ENCODE peak calls at places on chromosomes 2 and 18, in ten cellular contexts. M is stomach, T is thyroid gland, J is A549, A is tibial nerve, Z is GM12892, U is body of pancreas, E is prostate gland, V is Peyer's patch, F is GM12878. N is an unnamed sample.

GRCh38 chr2:45929674-45930395 is 278.4 kb downstream of the PRKCE start:
- DNase-seq in F (no peak), A (peak; percentile 37), T (no peak), J (no peak), V (peak; percentile 32), E (no peak), M (no peak), U (no peak), Z (no peak), N (no peak)

GRCh38 chr2:226427538-226428307 is 371.9 kb downstream of the IRS1 start:
- DNase-seq in Z (no peak), J (peak; percentile 17), V (no peak), M (no peak), U (no peak), A (no peak), E (no peak), F (no peak), T (no peak), N (no peak)

GRCh38 chr2:16553222-16553621 is 112.4 kb downstream of the CYRIA start:
- DNase-seq in F (no peak), M (peak; percentile 28), E (peak; percentile 21), J (peak; percentile 10), T (peak; percentile 18), V (peak; percentile 29), Z (no peak), U (peak; percentile 28), A (peak; percentile 59), N (peak; percentile 63)

GRCh38 chr2:197883354-197884032 is 79.1 kb downstream of the PLCL1 start:
- DNase-seq in A (no peak), J (no peak), M (no peak), T (no peak), U (no peak), V (no peak), Z (no peak), F (no peak), E (no peak), N (no peak)

GRCh38 chr2:174901075-174901474 is 104.1 kb downstream of the CHN1 start:
- DNase-seq in E (no peak), V (no peak), J (no peak), A (no peak), M (no peak), Z (no peak), U (no peak), T (no peak), F (no peak), N (no peak)

GRCh38 chr2:219369447-219369861 is 18.3 kb downstream of the DNPEP start:
- DNase-seq in F (no peak), U (peak; percentile 69), A (peak; percentile 68), Z (no peak), T (peak; percentile 79), V (no peak), M (peak; percentile 34), J (no peak), E (peak; percentile 50), N (no peak)

GRCh38 chr2:51027968-51028367 is 4.0 kb downstream of the NRXN1 start:
- DNase-seq in A (no peak), M (no peak), T (no peak), F (no peak), Z (no peak), U (no peak), E (no peak), J (no peak), V (no peak), N (no peak)

GRCh38 chr18:59873616-59874015 is 26.2 kb upstream of the PMAIP1 start:
- DNase-seq in A (no peak), M (no peak), E (no peak), F (no peak), U (no peak), T (no peak), V (no peak), J (no peak), Z (no peak), N (no peak)

GRCh38 chr2:159123786-159124185 is 155.3 kb downstream of the TANC1 start:
- DNase-seq in A (no peak), M (no peak), J (no peak), V (no peak), E (no peak), Z (no peak), F (no peak), T (no peak), U (no peak), N (no peak)

GRCh38 chr2:128347701-128348504 is 29.2 kb upstream of the HS6ST1 start:
- DNase-seq in Z (no peak), A (peak; percentile 33), U (peak; percentile 77), J (no peak), E (peak; percentile 75), T (peak; percentile 98), F (no peak), M (peak; percentile 50), V (peak; percentile 11), N (no peak)

GRCh38 chr2:229725716-229726346 is 11.5 kb upstream of the DNER start:
- DNase-seq in Z (no peak), F (no peak), U (no peak), T (no peak), J (peak; percentile 62), E (no peak), M (no peak), V (no peak), A (no peak), N (no peak)

GRCh38 chr2:120347387-120348010 is 1.6 kb downstream of the INHBB start:
- DNase-seq in Z (no peak), A (no peak), V (no peak), F (no peak), J (no peak), M (no peak), U (no peak), E (peak; percentile 7), T (peak; percentile 35), N (no peak)

GRCh38 chr2:2795438-2796091 is 464.5 kb upstream of the MYT1L start:
- DNase-seq in E (no peak), M (no peak), A (no peak), Z (no peak), F (no peak), V (no peak), T (no peak), U (no peak), J (no peak), N (no peak)

GRCh38 chr2:54366487-54367280 is 89.4 kb upstream of the SPTBN1 start:
- DNase-seq in V (no peak), T (no peak), A (no peak), M (no peak), J (no peak), U (no peak), Z (no peak), E (no peak), F (no peak), N (no peak)

GRCh38 chr18:47772374-47773248 is 157.8 kb downstream of the SMAD2 start:
- DNase-seq in T (peak; percentile 52), U (peak; percentile 63), J (peak; percentile 39), M (peak; percentile 78), F (no peak), V (peak; percentile 27), E (no peak), A (no peak), Z (no peak), N (peak; percentile 69)

GRCh38 chr18:76369791-76370555 is 125.1 kb downstream of the ZNF516 start:
- DNase-seq in V (no peak), A (no peak), M (no peak), E (no peak), Z (no peak), U (no peak), T (no peak), J (no peak), F (no peak), N (no peak)

GRCh38 chr2:215754546-215754945 is 258.8 kb downstream of the MREG start:
- DNase-seq in E (no peak), F (no peak), Z (no peak), V (no peak), M (no peak), U (no peak), A (no peak), T (no peak), J (no peak), N (no peak)
- TF ChIP-seq POLR2A in E (no peak), F (no peak), Z (no peak), V (no peak), M (no peak), U (no peak), A (no peak), T (no peak), J (no peak), N (no peak)

DNA sequence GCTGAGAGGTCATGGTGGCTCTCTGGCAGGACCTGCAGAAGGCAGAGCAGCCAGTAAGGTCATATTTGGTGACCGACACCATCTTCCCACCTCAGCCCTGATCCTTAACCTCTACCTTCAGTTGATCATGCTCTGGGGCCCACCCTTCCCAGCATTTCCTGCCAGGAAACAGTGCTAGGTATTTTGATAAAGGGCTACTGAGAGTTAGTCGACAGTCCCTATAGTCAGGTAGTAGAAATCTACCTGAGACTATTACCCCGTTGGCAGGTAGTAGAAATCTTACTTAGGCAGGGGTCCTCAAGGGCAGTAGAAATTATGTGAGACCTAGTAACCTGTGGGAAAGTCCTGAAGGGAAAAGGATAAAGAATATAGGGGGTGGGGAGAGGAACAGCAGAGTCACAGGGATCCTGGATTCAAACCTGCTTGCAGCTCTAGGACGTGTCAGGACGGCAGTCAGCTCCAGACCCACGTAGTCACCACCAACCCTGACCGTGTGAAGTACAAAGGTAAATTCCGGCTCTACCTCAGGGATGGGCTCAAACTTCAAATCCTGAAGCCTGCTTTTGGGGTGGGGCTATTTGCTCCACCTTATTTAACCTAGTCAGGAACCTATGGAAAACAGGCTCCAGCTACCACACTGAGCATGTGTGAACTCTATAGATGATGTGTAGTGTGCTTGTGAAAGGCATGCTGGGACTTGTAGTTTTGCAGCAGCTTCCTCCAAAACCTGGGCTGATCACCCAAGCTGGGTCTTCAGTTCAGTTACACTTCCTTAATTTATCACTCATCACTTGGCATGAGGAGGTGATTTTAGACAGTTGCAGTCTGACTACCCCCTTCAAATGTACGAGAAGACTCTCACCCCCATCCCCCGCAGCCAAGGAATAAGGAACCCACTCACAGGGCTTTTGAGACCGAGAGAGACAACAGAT is at the start of gene DQX1:
- DNase-seq in M (no peak), U (no peak), A (no peak), V (peak; percentile 35), T (no peak), Z (no peak), F (peak; percentile 49), J (no peak), E (no peak), N (peak; percentile 58)
- TF ChIP-seq POLR2A in M (no peak), U (no peak), A (no peak), V (peak; percentile 88), T (no peak), Z (peak; percentile 39), F (peak; percentile 44), J (no peak), E (no peak), N (no peak)

DNA sequence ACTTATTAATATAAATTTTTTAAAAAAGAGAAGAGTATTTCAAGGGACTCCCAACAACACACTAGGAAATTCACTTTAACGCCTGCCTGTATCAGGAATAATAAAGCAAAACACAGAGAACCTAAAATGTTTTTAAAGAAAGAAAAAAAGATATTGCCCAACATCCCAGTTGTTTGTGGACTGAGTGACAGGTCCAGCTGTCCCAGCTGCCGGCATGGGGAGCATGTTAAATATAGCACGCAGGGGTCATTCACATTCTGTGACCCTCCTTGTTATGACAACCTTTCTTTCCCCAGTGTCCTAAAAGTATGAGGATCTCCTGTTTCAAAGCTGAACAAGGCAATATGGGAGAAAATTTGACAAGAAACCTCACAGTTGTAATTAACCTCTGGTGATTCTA is 4.4 kb downstream of the KLHL41 start:
- DNase-seq in V (no peak), Z (no peak), A (no peak), M (no peak), T (no peak), J (no peak), U (no peak), E (no peak), F (no peak), N (no peak)
- TF ChIP-seq POLR2A in V (no peak), Z (no peak), A (no peak), M (no peak), T (no peak), J (no peak), U (no peak), E (no peak), F (no peak), N (no peak)

GRCh38 chr2:207161724-207162123 is 4.0 kb downstream of the KLF7 start:
- DNase-seq in T (no peak), V (no peak), F (no peak), Z (no peak), U (no peak), A (no peak), J (no peak), E (no peak), M (no peak), N (no peak)
- TF ChIP-seq POLR2A in T (no peak), V (no peak), F (no peak), Z (no peak), U (no peak), A (no peak), J (no peak), E (no peak), M (no peak), N (no peak)

N was measured in erythroblast.